ENCODE peak calls at places on chromosome 14, in four cellular contexts. U is fibroblast of pulmonary artery, H is hippocampal formation, L is cerebellar cortex. W is an unnamed sample.
A peak's percentile ranks its signal among the peaks of the same experiment; 100 is the strongest.

GRCh38 chr14:91038439-91038838 is 22.0 kb downstream of the RPS6KA5 start:
- DNase-seq in U (peak; percentile 51), H (no peak), L (no peak), W (no peak)

GRCh38 chr14:30657606-30658163 is 35.6 kb downstream of the SCFD1 start:
- DNase-seq in U (peak; percentile 44), H (no peak), L (no peak), W (no peak)

GRCh38 chr14:64421166-64421565 is 33.0 kb downstream of the MTHFD1 start:
- DNase-seq in U (peak; percentile 83), H (no peak), L (no peak), W (no peak)

GRCh38 chr14:73368621-73369020 is 89.7 kb downstream of the NUMB start:
- DNase-seq in U (peak; percentile 30), H (no peak), L (no peak), W (no peak)

GRCh38 chr14:67477926-67478915 is 10.3 kb downstream of the TMEM229B start:
- DNase-seq in U (no peak), H (no peak), L (no peak), W (no peak)

GRCh38 chr14:99564256-99564902 is 39.6 kb downstream of the CCDC85C start:
- DNase-seq in U (peak; percentile 91), H (peak; percentile 26), L (peak; percentile 63), W (peak; percentile 72)

GRCh38 chr14:94989946-94990345 is 167.4 kb downstream of the DICER1 start:
- DNase-seq in U (no peak), H (no peak), L (no peak), W (no peak)

GRCh38 chr14:21748869-21749303 is 75.3 kb upstream of the OR4E1 start:
- DNase-seq in U (peak; percentile 56), H (peak; percentile 63), L (peak; percentile 54), W (peak; percentile 42)

GRCh38 chr14:91947196-91948184 is at the start of gene FBLN5:
- DNase-seq in U (peak; percentile 76), H (no peak), L (peak; percentile 1), W (no peak)

GRCh38 chr14:59246566-59246965 is 58.1 kb downstream of the DAAM1 start:
- DNase-seq in U (no peak), H (no peak), L (no peak), W (no peak)

GRCh38 chr14:87430810-87431209 is 562.2 kb downstream of the GALC start:
- DNase-seq in U (peak; percentile 22), H (no peak), L (no peak), W (no peak)

GRCh38 chr14:59870277-59871165 is at the start of gene RTN1:
- DNase-seq in U (peak; percentile 31), H (peak; percentile 86), L (peak; percentile 83), W (peak; percentile 89)

GRCh38 chr14:65336191-65336591 is 76.3 kb upstream of the FUT8 start:
- DNase-seq in U (peak; percentile 53), H (no peak), L (no peak), W (no peak)

GRCh38 chr14:90087433-90087832 is 25.6 kb downstream of the KCNK13 start:
- DNase-seq in U (peak; percentile 70), H (peak; percentile 65), L (no peak), W (no peak)

GRCh38 chr14:90483551-90483950 is 86.7 kb downstream of the CALM1 start:
- DNase-seq in U (peak; percentile 3), H (no peak), L (peak; percentile 35), W (peak; percentile 47)

GRCh38 chr14:85061256-85061655 is 468.7 kb upstream of the FLRT2 start:
- DNase-seq in U (no peak), H (no peak), L (no peak), W (no peak)

GRCh38 chr14:99073401-99073800 is 198.6 kb downstream of the BCL11B start:
- DNase-seq in U (no peak), H (no peak), L (no peak), W (no peak)

GRCh38 chr14:68824517-68825347 is 31.9 kb upstream of the ZFP36L1 start:
- DNase-seq in U (peak; percentile 79), H (peak; percentile 18), L (peak; percentile 75), W (peak; percentile 62)

GRCh38 chr14:53542692-53543091 is 389.6 kb upstream of the DDHD1 start:
- DNase-seq in U (peak; percentile 66), H (no peak), L (peak; percentile 11), W (peak; percentile 16)

GRCh38 chr14:50082784-50083466 is 33.4 kb downstream of the VCPKMT start:
- DNase-seq in U (no peak), H (no peak), L (no peak), W (no peak)

GRCh38 chr14:59629384-59630158 is 53.0 kb upstream of the CCDC175 start:
- DNase-seq in U (no peak), H (no peak), L (peak; percentile 66), W (peak; percentile 74)

GRCh38 chr14:56816575-56817391 is 6.5 kb upstream of the OTX2 start:
- DNase-seq in U (no peak), H (no peak), L (no peak), W (no peak)

GRCh38 chr14:64778114-64778754 is 74.0 kb downstream of the PLEKHG3 start:
- DNase-seq in U (no peak), H (no peak), L (no peak), W (no peak)

GRCh38 chr14:25836647-25837046 is 761.2 kb downstream of the NOVA1 start:
- DNase-seq in U (no peak), H (no peak), L (no peak), W (no peak)

GRCh38 chr14:105312973-105313372 is 1.6 kb upstream of the PACS2 start:
- DNase-seq in U (no peak), H (peak; percentile 54), L (no peak), W (no peak)

GRCh38 chr14:23877538-23878180 is 75.9 kb upstream of the DHRS4 start:
- DNase-seq in U (no peak), H (no peak), L (no peak), W (no peak)

GRCh38 chr14:59245809-59246295 is 57.4 kb downstream of the DAAM1 start:
- DNase-seq in U (no peak), H (no peak), L (no peak), W (no peak)

GRCh38 chr14:50051106-50051505 is 65.3 kb downstream of the VCPKMT start:
- DNase-seq in U (no peak), H (no peak), L (no peak), W (no peak)

GRCh38 chr14:55122441-55122986 is 6.5 kb upstream of the LGALS3 start:
- DNase-seq in U (peak; percentile 69), H (no peak), L (no peak), W (no peak)

GRCh38 chr14:64727551-64728071 is 23.4 kb downstream of the PLEKHG3 start:
- DNase-seq in U (no peak), H (no peak), L (no peak), W (no peak)

GRCh38 chr14:50087350-50088116 is 28.8 kb downstream of the VCPKMT start:
- DNase-seq in U (no peak), H (no peak), L (no peak), W (no peak)

GRCh38 chr14:54472291-54472690 is 16.5 kb downstream of the GMFB start:
- DNase-seq in U (no peak), H (no peak), L (peak; percentile 22), W (peak; percentile 19)

GRCh38 chr14:54564799-54565235 is 2.1 kb upstream of the SAMD4A start:
- DNase-seq in U (peak; percentile 78), H (peak; percentile 39), L (peak; percentile 78), W (peak; percentile 75)

GRCh38 chr14:98742001-98742400 is 530.0 kb downstream of the BCL11B start:
- DNase-seq in U (no peak), H (no peak), L (no peak), W (no peak)

GRCh38 chr14:34649344-34649743 is 19.4 kb upstream of the SNX6 start:
- DNase-seq in U (peak; percentile 81), H (no peak), L (no peak), W (no peak)

GRCh38 chr14:65230287-65230728 is 128.0 kb upstream of the MAX start:
- DNase-seq in U (peak; percentile 88), H (peak; percentile 96), L (peak; percentile 4), W (peak; percentile 11)

GRCh38 chr14:25069889-25070288 is 19.9 kb upstream of the STXBP6 start:
- DNase-seq in U (no peak), H (no peak), L (no peak), W (no peak)

GRCh38 chr14:105299654-105300541 is 903 bp downstream of the BRF1 start:
- DNase-seq in U (no peak), H (no peak), L (no peak), W (no peak)

W was measured in G401.